ENCODE peak calls at places on chromosome 12, in five cellular contexts. W is body of pancreas, Q is hepatocyte, P is lower lobe of right lung, V is K562. Y is an unnamed sample.

GRCh38 chr12:47038270-47038748 is 41.1 kb upstream of the PCED1B start:
- DNase-seq in W (no peak), Q (peak), P (no peak), V (no peak), Y (no peak)

GRCh38 chr12:30457621-30458289 is 237.9 kb downstream of the IPO8 start:
- DNase-seq in W (no peak), Q (peak), P (no peak), V (peak), Y (peak)

GRCh38 chr12:125455556-125455955 is 390.3 kb downstream of the AACS start:
- DNase-seq in W (no peak), Q (no peak), P (no peak), V (peak), Y (no peak)

GRCh38 chr12:44876554-44877275 is 600 bp upstream of the NELL2 start:
- DNase-seq in W (no peak), Q (peak), P (no peak), V (peak), Y (peak)

GRCh38 chr12:125454786-125455450 is 389.7 kb downstream of the AACS start:
- DNase-seq in W (no peak), Q (no peak), P (no peak), V (no peak), Y (no peak)

GRCh38 chr12:123712780-123713319 is 697 bp downstream of the ATP6V0A2 start:
- DNase-seq in W (no peak), Q (no peak), P (no peak), V (peak), Y (no peak)

GRCh38 chr12:15520083-15520482 is 197.8 kb downstream of the PTPRO start:
- DNase-seq in W (no peak), Q (no peak), P (no peak), V (no peak), Y (no peak)

GRCh38 chr12:105485926-105486325 is 155.4 kb downstream of the C12orf75 start:
- DNase-seq in W (no peak), Q (no peak), P (no peak), V (no peak), Y (no peak)

GRCh38 chr12:124827588-124828184 is 36.0 kb downstream of the SCARB1 start:
- DNase-seq in W (no peak), Q (peak), P (no peak), V (no peak), Y (no peak)

GRCh38 chr12:50073712-50074111 is 11.4 kb upstream of the SMARCD1 start:
- DNase-seq in W (no peak), Q (no peak), P (no peak), V (no peak), Y (no peak)
- H3K27ac ChIP-seq in W (no peak), Q (no peak), P (no peak), V (no peak), Y (no peak)

GRCh38 chr12:121129705-121130147 is 3.0 kb upstream of the P2RX7 start:
- DNase-seq in W (no peak), Q (no peak), P (no peak), V (no peak), Y (no peak)
- H3K4me3 ChIP-seq in W (no peak), Q (no peak), P (peak), V (no peak), Y (no peak)

GRCh38 chr12:95583933-95584332 is 32.7 kb upstream of the USP44 start:
- DNase-seq in W (no peak), Q (no peak), P (no peak), V (peak), Y (no peak)

GRCh38 chr12:95577820-95578219 is 26.5 kb upstream of the USP44 start:
- DNase-seq in W (no peak), Q (no peak), P (no peak), V (no peak), Y (no peak)

GRCh38 chr12:95582230-95583058 is 31.2 kb upstream of the USP44 start:
- DNase-seq in W (no peak), Q (peak), P (no peak), V (peak), Y (no peak)
- TF ChIP-seq CTCF in W (peak), Q (peak), P (peak), V (peak), Y (peak)

DNA sequence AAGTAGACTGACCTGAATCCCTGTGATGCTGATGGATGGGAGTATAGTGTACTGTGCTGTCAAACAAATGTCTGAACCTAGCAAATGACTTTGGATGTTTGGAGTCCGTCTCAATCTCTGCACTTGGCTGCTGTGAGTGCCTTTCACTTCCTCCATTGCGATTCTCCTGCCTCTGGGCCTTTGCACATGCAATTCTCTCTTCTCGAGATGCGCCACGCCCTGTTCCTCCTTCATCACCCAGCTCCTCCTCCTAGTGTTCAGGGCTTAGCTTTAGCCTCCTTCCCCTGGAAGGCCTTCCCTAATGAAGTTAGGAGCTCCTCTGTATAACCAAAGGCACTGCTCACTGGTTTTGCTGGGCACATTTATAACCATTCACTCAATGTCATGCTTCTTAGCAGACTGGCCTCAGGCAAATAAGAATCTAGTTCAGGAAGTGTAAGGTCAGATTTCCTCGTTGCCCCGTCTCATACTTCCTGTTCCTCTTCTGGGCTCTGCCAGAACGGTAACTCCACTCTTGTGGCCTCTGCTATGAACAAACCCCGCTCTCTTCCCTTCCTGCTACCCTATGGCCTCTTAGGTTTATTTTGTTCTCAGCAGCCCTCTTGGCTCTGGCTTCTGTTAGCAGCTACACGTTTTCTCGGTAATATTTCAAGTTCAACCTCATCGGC is 171.4 kb downstream of the CRADD start:
- DNase-seq in W (no peak), Q (no peak), P (peak), V (no peak), Y (no peak)
- H3K27ac ChIP-seq in W (no peak), Q (no peak), P (peak), V (no peak), Y (no peak)

DNA sequence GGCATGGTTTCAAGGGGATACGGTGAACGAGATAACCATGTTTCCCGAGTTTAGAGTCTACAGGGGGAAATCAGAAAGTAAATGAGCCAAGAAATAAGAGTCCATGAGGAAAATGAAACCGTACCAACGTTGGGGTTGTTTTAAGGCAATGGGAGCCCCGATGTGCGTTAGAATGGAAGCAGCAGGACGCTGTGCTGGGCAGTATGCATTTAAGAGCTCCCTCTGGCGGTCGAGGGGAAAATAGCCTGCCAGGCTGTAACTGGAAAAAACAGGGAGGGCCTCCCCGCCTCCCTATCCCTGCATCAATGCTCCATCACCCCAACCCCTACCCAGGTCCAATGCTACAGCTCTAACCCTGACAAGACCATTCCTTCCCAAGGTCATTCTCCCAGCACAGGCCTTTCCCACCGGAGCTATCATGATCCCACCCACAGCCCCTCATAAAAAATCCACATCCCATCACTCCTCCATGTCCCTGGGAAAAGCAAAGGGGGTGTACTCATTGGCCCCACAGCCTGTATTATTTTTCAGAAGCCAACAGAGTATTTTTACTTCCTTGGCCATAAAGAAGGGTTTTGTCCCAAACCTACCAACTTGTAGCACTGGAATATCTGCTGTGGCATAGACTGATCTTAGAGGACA is 226.3 kb upstream of the NOS1 start:
- DNase-seq in W (peak), Q (peak), P (peak), V (peak), Y (peak)
- H3K4me3 ChIP-seq in W (no peak), Q (no peak), P (no peak), V (no peak), Y (no peak)

GRCh38 chr12:4107436-4107878 is 166.1 kb upstream of the CCND2 start:
- DNase-seq in W (peak), Q (peak), P (no peak), V (peak), Y (peak)

GRCh38 chr12:4108803-4109345 is 164.7 kb upstream of the CCND2 start:
- DNase-seq in W (no peak), Q (no peak), P (no peak), V (no peak), Y (no peak)

GRCh38 chr12:4106617-4107016 is 166.9 kb upstream of the CCND2 start:
- DNase-seq in W (no peak), Q (no peak), P (no peak), V (no peak), Y (no peak)

GRCh38 chr12:4107911-4108697 is 165.5 kb upstream of the CCND2 start:
- DNase-seq in W (no peak), Q (no peak), P (no peak), V (no peak), Y (no peak)

GRCh38 chr12:4104722-4105244 is 168.8 kb upstream of the CCND2 start:
- DNase-seq in W (no peak), Q (no peak), P (no peak), V (no peak), Y (no peak)
- TF ChIP-seq CTCF in W (no peak), Q (no peak), P (no peak), V (no peak), Y (no peak)

DNA sequence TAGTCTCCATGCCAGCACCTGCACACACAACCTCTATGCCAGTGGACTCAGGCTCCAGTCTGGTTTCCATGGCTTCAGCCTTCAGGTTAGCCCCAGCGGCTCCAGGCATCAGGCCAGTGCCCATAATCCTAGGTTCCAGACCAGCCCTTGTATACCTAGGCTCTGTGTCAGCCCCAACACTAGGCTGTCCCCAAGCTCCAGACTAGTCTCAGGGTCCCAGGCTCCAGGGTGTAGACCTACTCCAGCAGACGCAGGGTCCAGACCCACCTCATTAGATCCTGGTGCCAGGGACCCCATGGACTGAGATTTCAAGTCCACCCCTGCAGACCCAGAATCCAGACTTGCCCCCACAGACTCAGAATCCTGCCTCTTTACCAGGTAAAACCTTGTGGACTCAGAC is 275.9 kb downstream of the SLC16A7 start:
- DNase-seq in W (no peak), Q (no peak), P (no peak), V (no peak), Y (no peak)
- H3K27ac ChIP-seq in W (no peak), Q (no peak), P (no peak), V (no peak), Y (no peak)

Y was measured in WERI-Rb-1.